ENCODE peak calls at places on chromosomes 2 and 18, in nine cellular contexts. X is A549, P is endothelial cell, C is H1, Y is AG10803, J is coronary artery, E is chondrocyte, S is AG04450, A is GM13976. N is an unnamed sample.

GRCh38 chr18:10388380-10388779 is 66.1 kb upstream of the APCDD1 start:
- DNase-seq in C (no peak), A (no peak), J (no peak), Y (no peak), S (no peak), E (no peak), P (no peak), X (no peak), N (no peak)

GRCh38 chr2:8656160-8656641 is 25.7 kb upstream of the ID2 start:
- DNase-seq in Y (peak; percentile 85), C (no peak), P (no peak), S (peak; percentile 67), J (no peak), E (no peak), A (no peak), X (no peak), N (no peak)

GRCh38 chr2:177651833-177652232 is 259.3 kb downstream of the AGPS start:
- DNase-seq in A (no peak), S (no peak), C (no peak), X (no peak), Y (no peak), E (no peak), J (no peak), P (peak; percentile 61), N (no peak)

GRCh38 chr18:26335139-26335933 is 109.1 kb downstream of the TAF4B start:
- DNase-seq in X (no peak), J (no peak), S (no peak), A (no peak), Y (peak; percentile 20), C (no peak), P (no peak), E (no peak), N (no peak)

GRCh38 chr2:197889041-197889440 is 84.6 kb downstream of the PLCL1 start:
- DNase-seq in C (no peak), P (no peak), S (no peak), J (no peak), A (peak; percentile 57), Y (peak; percentile 49), X (no peak), E (no peak), N (no peak)

GRCh38 chr18:24189007-24189528 is 50.2 kb downstream of the CABYR start:
- DNase-seq in S (no peak), J (no peak), A (peak; percentile 66), Y (no peak), C (no peak), P (no peak), X (no peak), E (no peak), N (no peak)

GRCh38 chr2:241314933-241315182 is 614 bp downstream of the HDLBP start:
- DNase-seq in J (no peak), X (no peak), S (no peak), Y (no peak), E (no peak), C (no peak), A (no peak), P (no peak), N (no peak)

GRCh38 chr2:70991142-70991541 is 3.5 kb downstream of the TEX261 start:
- DNase-seq in P (no peak), J (peak; percentile 61), A (no peak), Y (no peak), C (no peak), S (no peak), X (no peak), E (no peak), N (no peak)

GRCh38 chr2:216829533-216829932 is 30.3 kb downstream of the TNP1 start:
- DNase-seq in J (peak; percentile 90), P (no peak), C (no peak), X (no peak), S (no peak), A (no peak), Y (peak; percentile 53), E (no peak), N (no peak)

GRCh38 chr2:64988420-64989125 is 626 bp upstream of the SLC1A4 start:
- DNase-seq in A (peak; percentile 71), J (peak; percentile 86), P (peak; percentile 69), C (no peak), X (peak; percentile 90), E (peak; percentile 94), S (peak; percentile 77), Y (peak; percentile 94), N (peak; percentile 41)

GRCh38 chr18:40440088-40440487 is 1514.9 kb upstream of the PIK3C3 start:
- DNase-seq in E (no peak), C (no peak), A (no peak), S (no peak), Y (no peak), P (no peak), X (no peak), J (no peak), N (no peak)

GRCh38 chr2:54579682-54580349 is 123.7 kb downstream of the SPTBN1 start:
- DNase-seq in X (peak; percentile 46), C (no peak), Y (no peak), P (no peak), E (no peak), A (no peak), S (no peak), J (no peak), N (peak; percentile 60)

GRCh38 chr2:45259144-45259543 is 249.9 kb upstream of the SIX2 start:
- DNase-seq in A (no peak), X (no peak), P (no peak), S (no peak), J (no peak), C (no peak), E (no peak), Y (no peak), N (peak; percentile 23)

GRCh38 chr2:155145758-155146229 is 447.3 kb downstream of the KCNJ3 start:
- DNase-seq in X (no peak), J (no peak), Y (no peak), A (peak; percentile 46), P (no peak), E (no peak), S (no peak), C (no peak), N (no peak)

DNA sequence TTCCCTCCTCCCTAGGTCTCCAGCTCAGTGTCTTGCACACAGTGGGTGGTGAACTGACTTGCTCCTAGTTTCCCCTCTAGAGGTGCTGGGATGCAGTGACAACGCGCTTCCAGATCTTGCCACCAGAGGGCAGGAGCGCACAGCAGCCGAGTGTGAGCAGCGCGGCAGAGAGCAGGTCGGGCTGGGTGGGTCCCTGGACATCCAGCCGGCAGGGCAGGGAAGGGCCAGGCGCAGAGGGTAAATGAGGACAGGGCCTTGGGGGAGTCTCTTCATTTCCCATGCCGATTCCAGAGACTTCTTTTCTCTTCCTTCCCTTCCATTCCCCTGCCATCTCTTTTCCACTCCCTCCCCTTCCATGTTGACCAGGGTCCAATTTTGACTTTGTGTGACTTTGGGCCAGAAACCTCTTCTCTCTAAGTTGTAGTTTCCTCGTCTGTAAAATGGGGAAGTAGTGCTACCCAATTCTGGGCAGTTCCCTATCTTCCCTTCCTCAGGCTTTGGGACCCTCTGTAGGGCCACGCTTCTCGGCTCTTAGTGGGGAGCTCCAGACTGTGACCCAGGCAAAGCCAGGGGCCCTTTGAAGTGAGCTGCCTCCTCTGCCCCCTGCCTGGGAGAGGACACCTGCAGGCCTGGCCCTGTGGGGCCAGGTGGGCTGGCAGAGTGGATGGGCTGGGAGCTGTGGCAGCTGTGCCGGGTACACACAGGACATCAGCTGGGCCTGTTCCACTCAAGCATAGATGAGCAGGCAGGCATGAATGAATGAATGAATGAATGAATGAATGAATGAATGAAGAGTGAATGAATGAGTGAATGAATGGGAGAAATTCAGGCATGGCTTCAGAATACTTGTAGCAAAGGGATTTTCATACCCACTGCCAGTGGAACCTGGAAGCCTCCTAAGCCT is 43.3 kb upstream of the TAF1B start:
- DNase-seq in S (peak; percentile 44), E (peak; percentile 93), P (peak; percentile 96), C (peak; percentile 83), A (peak; percentile 92), Y (peak; percentile 66), J (no peak), X (peak; percentile 93), N (peak; percentile 95)
- TF ChIP-seq CTCF in S (peak; percentile 99), E (peak; percentile 96), P (peak; percentile 79), C (peak; percentile 100), A (peak; percentile 97), Y (peak; percentile 98), J (peak; percentile 96), X (peak; percentile 98), N (peak; percentile 93)

DNA sequence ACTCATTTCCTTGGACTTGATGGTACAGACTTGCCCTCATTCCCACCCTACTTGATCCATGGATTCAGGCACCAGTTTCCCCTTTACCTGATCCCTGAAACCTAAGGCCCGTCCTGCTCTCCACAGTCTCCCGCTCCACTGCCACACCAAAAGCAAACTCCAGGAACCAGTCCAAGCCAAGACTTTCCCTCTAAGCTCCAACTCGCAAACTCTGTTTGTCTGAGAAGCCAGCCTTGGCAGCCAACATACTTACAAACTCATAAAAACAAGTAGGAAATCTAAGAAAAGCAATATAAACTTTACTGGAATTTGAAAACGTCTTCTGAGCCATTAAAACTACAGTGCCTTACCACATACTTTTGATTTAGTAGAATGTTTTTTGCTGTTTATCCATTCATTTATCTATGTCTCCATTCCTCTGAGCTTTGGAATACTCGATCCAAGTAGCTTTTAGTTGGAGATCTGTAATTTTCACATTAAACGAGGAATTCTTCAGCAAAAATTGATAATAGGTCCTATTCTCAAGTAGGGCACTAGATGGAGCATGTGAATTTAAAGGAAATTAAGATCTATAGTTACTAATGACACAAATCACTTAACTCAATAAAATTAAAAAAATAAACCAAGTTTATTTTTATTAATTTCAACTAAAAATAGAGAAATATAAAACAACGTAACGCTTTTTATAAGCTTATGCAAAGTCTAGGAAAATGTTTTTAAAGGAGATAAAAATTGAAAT is 199.7 kb downstream of the MYO3B start:
- DNase-seq in Y (no peak), J (no peak), X (no peak), E (no peak), C (no peak), S (no peak), A (no peak), P (no peak), N (no peak)
- TF ChIP-seq CTCF in Y (peak; percentile 36), J (no peak), X (peak; percentile 19), E (peak; percentile 75), C (no peak), S (peak; percentile 28), A (no peak), P (no peak), N (no peak)

GRCh38 chr18:45316127-45316526 is 299.1 kb upstream of the SLC14A2 start:
- DNase-seq in X (no peak), P (no peak), C (no peak), A (no peak), Y (no peak), S (no peak), E (no peak), J (no peak), N (no peak)
- TF ChIP-seq CTCF in X (no peak), P (peak; percentile 43), C (peak; percentile 63), A (no peak), Y (no peak), S (peak; percentile 2), E (peak; percentile 11), J (no peak), N (no peak)

DNA sequence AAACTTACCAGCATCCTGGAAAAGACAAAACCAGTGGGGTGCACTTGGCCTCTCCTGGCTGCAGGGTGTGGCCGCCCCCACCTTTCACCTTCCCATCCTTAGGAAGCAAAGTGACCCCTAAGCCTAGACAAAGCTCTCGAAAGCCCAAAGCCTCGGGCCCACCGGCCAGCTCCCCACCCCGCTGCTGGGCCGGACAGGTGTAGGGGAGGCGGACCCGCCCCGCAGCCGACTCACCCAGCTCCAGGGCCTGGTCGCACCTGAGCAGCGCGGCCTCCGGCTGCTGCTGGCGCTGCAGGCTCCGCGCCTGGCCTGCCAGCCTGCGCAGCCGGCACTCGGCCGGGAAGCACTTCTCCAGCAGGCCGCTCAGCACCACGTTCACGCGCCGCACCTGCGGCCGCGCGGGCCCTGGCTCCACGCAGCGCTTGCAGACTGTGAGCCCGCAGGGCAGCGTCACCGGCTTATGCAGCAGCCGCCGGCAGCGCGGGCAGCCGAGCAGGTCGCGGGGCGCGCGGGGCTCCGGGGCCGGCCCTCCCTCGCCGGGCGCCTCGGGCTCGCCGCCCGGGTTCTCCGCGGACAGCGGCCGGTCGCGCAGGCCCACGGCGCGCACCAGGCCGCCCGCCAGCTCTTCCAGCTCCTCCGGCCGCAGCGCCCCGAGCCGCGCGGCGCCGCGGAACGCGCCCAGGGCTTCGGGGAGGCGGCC is 970 bp downstream of the LONRF2 start:
- DNase-seq in C (no peak), Y (no peak), X (peak; percentile 40), S (no peak), A (peak; percentile 42), E (no peak), P (peak; percentile 52), J (no peak), N (peak; percentile 82)
- TF ChIP-seq CTCF in C (peak; percentile 53), Y (no peak), X (peak; percentile 26), S (peak; percentile 21), A (no peak), E (peak; percentile 63), P (no peak), J (peak; percentile 14), N (peak; percentile 37)